ENCODE peak calls at places on chromosome X, in eight cellular contexts. R is uterus, S is breast epithelium, Y is mesenchymal stem cell, K is right cardiac atrium, G is aorta, B is heart left ventricle, X is GM23248. P is an unnamed sample. For H3K27me3 and H3K4me1, the result is how much of the 10 kb centered on the place peaks cover.

GRCh38 chrX:106774981-106775380 is 27.5 kb upstream of the TBC1D8B start:
- DNase-seq in R (no peak), S (no peak), Y (no peak), K (no peak), G (no peak), B (no peak), X (no peak), P (no peak)

GRCh38 chrX:139532834-139533233 is 2.3 kb downstream of the F9 start:
- DNase-seq in R (no peak), S (no peak), Y (no peak), K (no peak), G (no peak), B (no peak), X (no peak), P (no peak)

GRCh38 chrX:71098302-71098701 is 2.7 kb downstream of the FOXO4 start:
- DNase-seq in R (peak), S (peak), Y (peak), K (peak), G (peak), B (peak), X (peak), P (peak)

GRCh38 chrX:106889468-106889867 is 13.7 kb downstream of the RIPPLY1 start:
- DNase-seq in R (no peak), S (no peak), Y (no peak), K (no peak), G (no peak), B (no peak), X (no peak), P (no peak)

GRCh38 chrX:48945517-48946348 is 11.7 kb downstream of the OTUD5 start:
- DNase-seq in R (peak), S (no peak), Y (peak), K (peak), G (peak), B (peak), X (peak), P (peak)

GRCh38 chrX:134764202-134764785 is 106.0 kb upstream of the PLAC1 start:
- DNase-seq in R (no peak), S (no peak), Y (peak), K (no peak), G (no peak), B (no peak), X (peak), P (peak)

GRCh38 chrX:19846995-19847790 is 40.2 kb downstream of the SH3KBP1 start:
- DNase-seq in R (peak), S (no peak), Y (peak), K (no peak), G (peak), B (no peak), X (peak), P (peak)

GRCh38 chrX:21802054-21802660 is 37.3 kb upstream of the MBTPS2 start:
- DNase-seq in R (no peak), S (no peak), Y (no peak), K (no peak), G (no peak), B (no peak), X (no peak), P (no peak)

GRCh38 chrX:7941390-7942042 is 14.3 kb upstream of the PNPLA4 start:
- DNase-seq in R (no peak), S (no peak), Y (no peak), K (no peak), G (no peak), B (no peak), X (peak), P (peak)

GRCh38 chrX:46710927-46711623 is 47.8 kb downstream of the SLC9A7 start:
- DNase-seq in R (no peak), S (no peak), Y (no peak), K (no peak), G (no peak), B (no peak), X (no peak), P (no peak)

GRCh38 chrX:115330498-115331138 is 41.1 kb downstream of the LUZP4 start:
- DNase-seq in R (peak), S (peak), Y (peak), K (peak), G (peak), B (no peak), X (peak), P (peak)

GRCh38 chrX:39813631-39814246 is 284.0 kb downstream of the BCOR start:
- DNase-seq in R (peak), S (peak), Y (peak), K (peak), G (peak), B (peak), X (peak), P (no peak)

GRCh38 chrX:64850371-64851082 is 125.7 kb downstream of the ZC4H2 start:
- DNase-seq in R (no peak), S (no peak), Y (no peak), K (no peak), G (no peak), B (no peak), X (no peak), P (no peak)

GRCh38 chrX:47234583-47234982 is 1.8 kb downstream of the USP11 start:
- DNase-seq in R (no peak), S (no peak), Y (no peak), K (no peak), G (no peak), B (no peak), X (peak), P (peak)

GRCh38 chrX:139106111-139106510 is 394.6 kb upstream of the FGF13 start:
- DNase-seq in R (no peak), S (no peak), Y (peak), K (no peak), G (no peak), B (no peak), X (peak), P (no peak)

GRCh38 chrX:72048515-72049455 is 82.9 kb downstream of the RTL5 start:
- DNase-seq in R (no peak), S (no peak), Y (no peak), K (no peak), G (no peak), B (no peak), X (no peak), P (no peak)

GRCh38 chrX:136495043-136495442 is 2.3 kb upstream of the HTATSF1 start:
- DNase-seq in R (no peak), S (no peak), Y (no peak), K (no peak), G (no peak), B (no peak), X (no peak), P (no peak)

GRCh38 chrX:118727686-118728339 is 407 bp downstream of the IL13RA1 start:
- DNase-seq in R (peak), S (no peak), Y (peak), K (peak), G (peak), B (peak), X (peak), P (peak)

GRCh38 chrX:57680160-57680559 is at the start of gene NLRP2B:
- DNase-seq in R (no peak), S (no peak), Y (no peak), K (no peak), G (no peak), B (no peak), X (no peak), P (no peak)

GRCh38 chrX:152403515-152403914 is 47.6 kb downstream of the GABRA3 start:
- DNase-seq in R (no peak), S (no peak), Y (no peak), K (no peak), G (no peak), B (no peak), X (no peak), P (no peak)

GRCh38 chrX:19879742-19880378 is 7.5 kb downstream of the SH3KBP1 start:
- DNase-seq in R (no peak), S (no peak), Y (no peak), K (no peak), G (no peak), B (no peak), X (no peak), P (no peak)

GRCh38 chrX:78103001-78103634 is 930 bp upstream of the PGK1 start:
- DNase-seq in R (no peak), S (no peak), Y (no peak), K (no peak), G (no peak), B (no peak), X (no peak), P (no peak)

GRCh38 chrX:16772460-16772859 is 13.8 kb upstream of the TXLNG start:
- DNase-seq in R (no peak), S (no peak), Y (no peak), K (no peak), G (no peak), B (no peak), X (no peak), P (no peak)

GRCh38 chrX:81615979-81616378 is 414.1 kb downstream of the SH3BGRL start:
- DNase-seq in R (no peak), S (no peak), Y (no peak), K (no peak), G (no peak), B (no peak), X (no peak), P (no peak)

GRCh38 chrX:119758682-119759332 is 419 bp downstream of the SOWAHD start:
- DNase-seq in R (no peak), S (no peak), Y (peak), K (peak), G (peak), B (peak), X (peak), P (peak)

GRCh38 chrX:44440006-44440405 is 96.5 kb upstream of the EFHC2 start:
- DNase-seq in R (no peak), S (no peak), Y (no peak), K (no peak), G (no peak), B (no peak), X (no peak), P (no peak)

GRCh38 chrX:142084611-142085010 is 120.5 kb downstream of the MAGEC2 start:
- DNase-seq in R (no peak), S (no peak), Y (no peak), K (no peak), G (no peak), B (no peak), X (no peak), P (no peak)

GRCh38 chrX:67094061-67094460 is 449.8 kb upstream of the AR start:
- DNase-seq in R (no peak), S (no peak), Y (no peak), K (no peak), G (no peak), B (no peak), X (no peak), P (no peak)

GRCh38 chrX:136185409-136186022 is 38.2 kb downstream of the FHL1 start:
- DNase-seq in R (no peak), S (no peak), Y (peak), K (no peak), G (no peak), B (no peak), X (peak), P (peak)

GRCh38 chrX:136658151-136658550 is 10.2 kb downstream of the CD40LG start:
- DNase-seq in R (no peak), S (no peak), Y (no peak), K (no peak), G (no peak), B (no peak), X (no peak), P (no peak)

GRCh38 chrX:25219480-25219879 is 203.7 kb upstream of the ARX start:
- DNase-seq in R (no peak), S (no peak), Y (no peak), K (no peak), G (no peak), B (no peak), X (no peak), P (no peak)
- H3K27me3 ChIP-seq in R (under half), S (under half), Y (under half), K (under half), G (under half), B (under half), X (under half), P (under half)

DNA sequence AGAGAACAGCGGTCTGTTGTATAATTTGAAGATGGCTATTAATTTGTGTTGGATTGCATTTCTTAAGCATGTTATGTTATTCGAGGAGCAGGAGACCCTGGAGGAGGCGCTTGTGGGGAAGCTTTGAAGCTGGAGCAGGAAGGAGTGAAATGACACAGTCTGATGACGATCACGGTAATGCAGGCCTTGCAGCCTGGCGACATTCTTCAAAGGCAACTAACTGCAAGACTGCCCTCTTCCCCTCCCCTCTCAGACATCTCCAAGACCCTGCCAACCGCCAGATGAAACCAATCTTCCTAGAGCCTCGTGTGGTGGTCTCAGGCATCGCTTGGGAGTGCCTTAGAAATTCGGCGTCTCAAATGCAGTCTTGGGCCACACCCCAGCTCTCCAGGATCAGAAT is 16.1 kb downstream of the CLCN4 start:
- DNase-seq in R (no peak), S (no peak), Y (peak), K (no peak), G (no peak), B (no peak), X (peak), P (no peak)
- H3K4me3 ChIP-seq in R (no peak), S (no peak), Y (no peak), K (no peak), G (no peak), B (no peak), X (peak), P (no peak)

DNA sequence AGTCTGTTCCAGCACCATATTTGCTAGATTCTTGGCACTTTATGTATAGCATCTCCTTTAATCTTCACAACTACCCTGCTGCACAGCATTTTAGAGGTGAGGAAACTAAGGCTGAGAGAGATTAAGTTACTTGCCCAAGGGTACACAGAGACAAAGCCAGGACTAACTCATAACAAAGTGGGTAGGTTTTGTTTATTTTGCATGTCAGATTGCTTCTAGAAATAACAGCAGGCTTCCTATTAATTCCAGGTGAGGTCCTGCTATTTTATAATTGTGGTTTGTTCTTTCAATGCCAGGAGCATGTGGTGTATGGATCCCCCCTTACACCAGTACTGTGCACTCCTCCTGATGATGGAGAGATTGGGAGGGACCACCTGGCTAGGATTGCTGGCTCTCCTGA is 15.0 kb downstream of the TCEANC start:
- DNase-seq in R (no peak), S (no peak), Y (no peak), K (no peak), G (no peak), B (no peak), X (no peak), P (no peak)
- H3K4me1 ChIP-seq in R (under half), S (under half), Y (under half), K (under half), G (under half), B (under half), X (under half), P (under half)

GRCh38 chrX:1226249-1226648 is 13.8 kb upstream of the CRLF2 start:
- DNase-seq in R (no peak), S (no peak), Y (no peak), K (no peak), G (no peak), B (no peak), X (no peak), P (no peak)
- H3K27me3 ChIP-seq in R (under half), S (under half), Y (under half), K (under half), G (under half), B (under half), X (under half), P (under half)

GRCh38 chrX:100649550-100650356 is 5.8 kb downstream of the SRPX2 start:
- DNase-seq in R (peak), S (peak), Y (peak), K (peak), G (peak), B (peak), X (peak), P (peak)
- H3K4me3 ChIP-seq in R (no peak), S (no peak), Y (peak), K (no peak), G (no peak), B (no peak), X (peak), P (peak)

DNA sequence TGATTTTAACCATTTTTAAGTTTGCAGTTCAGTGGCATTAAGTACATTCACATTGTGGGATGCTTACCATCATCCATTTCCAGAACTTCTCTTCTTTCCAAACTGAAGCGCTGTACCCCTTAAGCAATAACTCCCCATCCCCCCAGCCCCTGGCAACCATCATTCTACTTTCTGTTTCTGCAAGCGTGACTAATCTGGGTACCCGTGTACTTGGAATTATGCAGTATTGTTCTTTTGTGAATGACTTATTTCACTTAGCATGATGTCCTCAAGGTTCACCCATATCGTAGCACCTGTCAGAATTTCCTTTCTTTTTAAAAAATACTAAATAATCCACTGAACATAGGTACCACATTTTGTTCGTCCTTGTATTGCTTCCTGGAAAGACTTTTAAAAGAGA is 32.9 kb downstream of the USP9X start:
- DNase-seq in R (no peak), S (no peak), Y (no peak), K (no peak), G (no peak), B (no peak), X (no peak), P (no peak)
- H3K4me1 ChIP-seq in R (under half), S (under half), Y (under half), K (under half), G (under half), B (under half), X (under half), P (under half)

GRCh38 chrX:49993661-49994060 is 71.3 kb downstream of the CLCN5 start:
- DNase-seq in R (no peak), S (no peak), Y (no peak), K (no peak), G (no peak), B (no peak), X (no peak), P (no peak)
- H3K27me3 ChIP-seq in R (under half), S (under half), Y (under half), K (under half), G (under half), B (under half), X (under half), P (under half)

GRCh38 chrX:15739886-15740285 is 1.8 kb downstream of the CA5B start:
- DNase-seq in R (no peak), S (no peak), Y (no peak), K (no peak), G (no peak), B (no peak), X (no peak), P (peak)

GRCh38 chrX:15737957-15738685 is at the start of gene CA5B:
- DNase-seq in R (peak), S (peak), Y (peak), K (peak), G (peak), B (peak), X (peak), P (peak)

GRCh38 chrX:15738686-15739016 is 581 bp downstream of the CA5B start:
- DNase-seq in R (no peak), S (no peak), Y (no peak), K (no peak), G (no peak), B (no peak), X (no peak), P (no peak)

DNA sequence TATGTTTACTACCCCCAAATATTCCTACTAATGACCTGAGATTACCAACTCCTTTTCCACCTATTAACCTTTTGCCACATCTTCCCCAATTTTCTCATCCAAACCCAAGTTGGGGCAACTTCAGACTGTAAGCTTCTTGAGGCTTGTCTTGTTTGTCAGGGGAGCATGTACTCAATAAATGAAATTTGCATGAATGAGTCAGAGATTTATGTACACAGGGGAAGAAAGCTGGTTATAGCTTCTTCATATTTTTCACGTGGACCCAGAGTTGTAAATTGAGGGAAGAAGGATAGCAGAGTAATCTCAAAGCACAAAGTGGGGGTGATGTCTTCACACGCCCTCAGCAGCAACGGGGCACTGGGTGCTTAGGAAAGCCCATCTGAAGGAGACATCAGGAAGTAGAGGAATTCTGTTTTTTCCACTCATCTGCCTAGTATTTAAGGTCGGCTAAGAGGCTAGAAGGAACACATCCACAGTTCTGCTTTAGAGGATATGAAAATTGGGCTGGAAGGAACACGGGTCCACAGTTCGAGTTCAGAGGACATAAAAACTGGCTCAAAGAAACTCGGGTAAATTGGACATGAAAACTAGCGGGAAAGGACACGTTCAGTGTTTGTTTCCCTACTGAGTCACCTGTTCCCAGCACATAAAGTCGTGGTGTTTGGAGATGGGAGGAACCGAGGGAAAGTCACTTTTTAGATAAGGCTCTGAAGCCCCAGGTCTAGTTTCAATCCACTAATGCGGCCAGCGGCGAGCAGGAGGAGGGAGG is 698 bp upstream of the CA5B start:
- DNase-seq in R (no peak), S (no peak), Y (no peak), K (no peak), G (no peak), B (no peak), X (peak), P (peak)
- H3K4me3 ChIP-seq in R (peak), S (peak), Y (peak), K (peak), G (no peak), B (peak), X (peak), P (peak)

GRCh38 chrX:103254171-103254824 is 657 bp downstream of the TCEAL8 start:
- DNase-seq in R (peak), S (peak), Y (peak), K (peak), G (peak), B (peak), X (peak), P (peak)

GRCh38 chrX:103248553-103248952 is 6.4 kb downstream of the TCEAL8 start:
- DNase-seq in R (no peak), S (no peak), Y (peak), K (no peak), G (no peak), B (no peak), X (peak), P (peak)

GRCh38 chrX:103249805-103250204 is 5.2 kb downstream of the TCEAL8 start:
- DNase-seq in R (no peak), S (no peak), Y (no peak), K (no peak), G (no peak), B (no peak), X (no peak), P (no peak)

GRCh38 chrX:103253608-103254007 is 1.3 kb downstream of the TCEAL8 start:
- DNase-seq in R (no peak), S (no peak), Y (peak), K (no peak), G (no peak), B (no peak), X (peak), P (peak)

DNA sequence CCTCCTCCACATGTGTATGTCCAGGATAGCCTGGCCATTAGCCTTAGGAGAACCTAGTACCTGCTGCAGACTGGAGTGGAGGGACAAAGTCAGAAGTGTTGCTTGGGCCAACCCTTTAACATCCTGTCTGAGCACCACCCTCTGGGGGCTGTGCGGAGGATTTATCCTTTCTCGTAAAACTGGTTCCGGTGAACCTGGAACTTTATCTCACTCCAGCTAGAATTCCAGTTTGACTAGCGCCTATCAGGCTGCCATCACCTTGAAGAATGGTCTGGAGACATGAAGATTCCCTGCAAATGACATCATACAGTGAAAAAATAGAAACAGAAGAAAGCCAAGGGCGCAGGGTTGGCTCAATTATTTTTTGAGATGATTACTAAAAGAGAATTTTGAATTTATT is 4.0 kb downstream of the TCEAL8 start:
- DNase-seq in R (no peak), S (no peak), Y (no peak), K (no peak), G (no peak), B (no peak), X (no peak), P (no peak)
- H3K4me1 ChIP-seq in R (under half), S (under half), Y (under half), K (under half), G (under half), B (under half), X (under half), P (under half)

P was measured in adipocyte.